ENCODE peak calls at places on chromosomes 16 and 17, in seven cellular contexts. G is SK-N-SH, N is K562, J is T47D, E is HepG2, O is HCT116, M is H1. T is an unnamed sample.
A peak's percentile ranks its signal among the peaks of the same experiment; 100 is the strongest.

GRCh38 chr16:57826040-57826434 is 23.7 kb upstream of the KIFC3 start:
- DNase-seq in G (no peak), N (no peak), J (no peak), E (no peak), O (no peak), M (no peak), T (no peak)

GRCh38 chr16:13143551-13143950 is 242.2 kb downstream of the SHISA9 start:
- DNase-seq in G (no peak), N (no peak), J (no peak), E (no peak), O (no peak), M (no peak), T (no peak)

GRCh38 chr16:48117217-48118105 is 38.3 kb downstream of the ABCC12 start:
- DNase-seq in G (peak; percentile 92), N (peak; percentile 81), J (peak; percentile 11), E (peak; percentile 81), O (peak; percentile 56), M (peak; percentile 97), T (no peak)

GRCh38 chr17:59761385-59762021 is 54.0 kb downstream of the VMP1 start:
- DNase-seq in G (no peak), N (no peak), J (no peak), E (peak; percentile 92), O (no peak), M (no peak), T (no peak)

GRCh38 chr16:53714080-53715050 is 10.4 kb downstream of the FTO start:
- DNase-seq in G (no peak), N (no peak), J (no peak), E (no peak), O (no peak), M (no peak), T (no peak)

GRCh38 chr17:61454095-61454931 is 2.1 kb downstream of the TBX4 start:
- DNase-seq in G (no peak), N (no peak), J (no peak), E (no peak), O (no peak), M (peak; percentile 69), T (no peak)

GRCh38 chr17:58531122-58531521 is 16.7 kb upstream of the MTMR4 start:
- DNase-seq in G (peak; percentile 60), N (no peak), J (no peak), E (no peak), O (no peak), M (peak; percentile 62), T (no peak)

GRCh38 chr17:75877752-75878173 is 618 bp downstream of the TRIM47 start:
- DNase-seq in G (peak; percentile 93), N (peak; percentile 54), J (peak; percentile 79), E (peak; percentile 68), O (no peak), M (peak; percentile 87), T (no peak)

GRCh38 chr16:70646260-70647241 is at the start of gene IL34:
- DNase-seq in G (peak; percentile 77), N (no peak), J (no peak), E (no peak), O (no peak), M (no peak), T (no peak)

GRCh38 chr17:44906010-44906646 is 6.9 kb upstream of the EFTUD2 start:
- DNase-seq in G (no peak), N (peak; percentile 75), J (no peak), E (no peak), O (peak; percentile 42), M (no peak), T (no peak)

GRCh38 chr17:63928172-63928666 is 3.9 kb downstream of the CD79B start:
- DNase-seq in G (peak; percentile 9), N (no peak), J (no peak), E (no peak), O (no peak), M (no peak), T (no peak)

GRCh38 chr17:1162116-1162855 is 17.5 kb downstream of the ABR start:
- DNase-seq in G (no peak), N (no peak), J (no peak), E (no peak), O (no peak), M (no peak), T (no peak)

GRCh38 chr17:16456770-16457316 is 35.1 kb downstream of the LRRC75A start:
- DNase-seq in G (peak; percentile 66), N (no peak), J (no peak), E (no peak), O (no peak), M (no peak), T (no peak)

GRCh38 chr17:17751489-17751995 is 70.3 kb downstream of the RAI1 start:
- DNase-seq in G (no peak), N (peak; percentile 31), J (no peak), E (no peak), O (no peak), M (no peak), T (no peak)

GRCh38 chr16:69566437-69567030 is 768 bp downstream of the NFAT5 start:
- DNase-seq in G (peak; percentile 69), N (peak; percentile 69), J (peak; percentile 23), E (peak; percentile 40), O (no peak), M (peak; percentile 70), T (no peak)

GRCh38 chr17:35088647-35088910 is 25.1 kb upstream of the RFFL start:
- DNase-seq in G (no peak), N (peak; percentile 57), J (no peak), E (no peak), O (peak; percentile 42), M (peak; percentile 80), T (no peak)

GRCh38 chr17:48375356-48375755 is 54.7 kb downstream of the SKAP1 start:
- DNase-seq in G (no peak), N (no peak), J (no peak), E (no peak), O (no peak), M (no peak), T (no peak)

GRCh38 chr16:50657251-50657650 is 23.9 kb downstream of the SNX20 start:
- DNase-seq in G (no peak), N (no peak), J (no peak), E (no peak), O (no peak), M (no peak), T (no peak)

GRCh38 chr16:50721549-50722409 is 20.1 kb upstream of the CYLD start:
- DNase-seq in G (no peak), N (no peak), J (no peak), E (no peak), O (no peak), M (no peak), T (no peak)

GRCh38 chr17:10628756-10629155 is 28.4 kb downstream of the MYH3 start:
- DNase-seq in G (peak; percentile 39), N (peak; percentile 43), J (no peak), E (no peak), O (no peak), M (peak; percentile 83), T (no peak)

GRCh38 chr17:3667366-3668278 is 756 bp downstream of the TAX1BP3 start:
- DNase-seq in G (peak; percentile 85), N (peak; percentile 88), J (peak; percentile 73), E (peak; percentile 81), O (no peak), M (peak; percentile 79), T (no peak)

DNA sequence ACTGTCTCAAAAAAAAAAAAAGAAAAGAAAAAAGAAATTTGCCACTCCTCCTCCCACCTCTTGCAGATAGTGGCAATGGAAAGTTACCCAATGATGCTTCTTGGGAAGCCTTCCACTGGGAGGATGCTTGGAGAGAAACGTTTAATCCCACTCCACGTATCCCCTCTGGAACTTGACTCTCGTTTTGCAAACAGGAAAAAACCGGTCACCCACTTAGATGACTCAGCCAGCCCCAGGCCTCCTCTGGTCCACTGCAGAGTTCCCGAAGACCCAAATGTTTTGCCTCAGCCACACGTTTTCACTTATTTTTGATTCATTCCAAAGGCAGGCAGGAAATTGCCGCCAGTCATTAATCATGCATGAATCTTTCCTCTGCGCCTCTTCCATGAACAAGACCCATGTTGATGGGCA is 9.3 kb upstream of the TNFRSF17 start:
- DNase-seq in G (no peak), N (peak; percentile 30), J (no peak), E (no peak), O (no peak), M (no peak), T (no peak)
- TF ChIP-seq JUND in G (peak; percentile 86), N (peak; percentile 70), J (no peak), E (no peak), O (no peak), M (no peak), T (no peak)

GRCh38 chr17:81031571-81032550 is 3.1 kb upstream of the BAIAP2 start:
- DNase-seq in G (no peak), N (no peak), J (no peak), E (no peak), O (no peak), M (no peak), T (no peak)
- TF ChIP-seq JUND in G (no peak), N (no peak), J (no peak), E (no peak), O (no peak), M (no peak), T (no peak)

GRCh38 chr17:18919963-18920362 is 32.0 kb upstream of the SLC5A10 start:
- DNase-seq in G (no peak), N (no peak), J (no peak), E (peak; percentile 43), O (no peak), M (no peak), T (no peak)
- TF ChIP-seq JUND in G (no peak), N (no peak), J (no peak), E (no peak), O (no peak), M (no peak), T (no peak)

GRCh38 chr17:82587234-82588086 is 60.8 kb downstream of the WDR45B start:
- DNase-seq in G (no peak), N (no peak), J (no peak), E (no peak), O (no peak), M (no peak), T (no peak)
- TF ChIP-seq JUND in G (no peak), N (no peak), J (no peak), E (no peak), O (no peak), M (no peak), T (no peak)

GRCh38 chr16:1815461-1815860 is 11.2 kb downstream of the HAGH start:
- DNase-seq in G (no peak), N (no peak), J (no peak), E (no peak), O (no peak), M (no peak), T (no peak)
- TF ChIP-seq JUND in G (no peak), N (no peak), J (no peak), E (no peak), O (no peak), M (no peak), T (no peak)

T was measured in GM12878.